ENCODE peak calls at places on chromosome 19, in four cellular contexts. T is amniotic stem cell, V is hypothalamus, H is SW480. K is an unnamed sample.

GRCh38 chr19:3798137-3798536 is 12.0 kb upstream of the MATK start:
- DNase-seq in T (no peak), V (no peak), H (no peak), K (no peak)

GRCh38 chr19:12952488-12953455 is 4.3 kb downstream of the GADD45GIP1 start:
- DNase-seq in T (peak; percentile 59), V (peak; percentile 30), H (no peak), K (no peak)

GRCh38 chr19:33788676-33789075 is 8.0 kb upstream of the KCTD15 start:
- DNase-seq in T (no peak), V (no peak), H (no peak), K (no peak)

GRCh38 chr19:40612831-40613668 is 11.9 kb downstream of the LTBP4 start:
- DNase-seq in T (no peak), V (no peak), H (no peak), K (no peak)

GRCh38 chr19:28542394-28543243 is 670.3 kb downstream of the UQCRFS1 start:
- DNase-seq in T (no peak), V (no peak), H (no peak), K (no peak)

GRCh38 chr19:10796653-10797052 is 39.4 kb downstream of the TMED1 start:
- DNase-seq in T (no peak), V (peak; percentile 37), H (no peak), K (no peak)

GRCh38 chr19:30222428-30222873 is 149.7 kb upstream of the ZNF536 start:
- DNase-seq in T (no peak), V (no peak), H (no peak), K (no peak)

GRCh38 chr19:39428309-39429112 is 7.2 kb downstream of the RPS16 start:
- DNase-seq in T (peak; percentile 64), V (no peak), H (peak; percentile 45), K (no peak)

GRCh38 chr19:5864725-5865486 is 5.4 kb downstream of the FUT5 start:
- DNase-seq in T (no peak), V (no peak), H (no peak), K (no peak)

GRCh38 chr19:48866692-48867091 is 1.7 kb downstream of the PLEKHA4 start:
- DNase-seq in T (no peak), V (no peak), H (no peak), K (no peak)

K was measured in HS-27A.